ENCODE peak calls at places on chromosomes 5 and 9, in four cellular contexts. M is psoas muscle, U is GM23338, H is GM20000. J is an unnamed sample.

GRCh38 chr9:18865542-18865941 is 167.5 kb downstream of the SAXO1 start:
- DNase-seq in M (no peak), U (no peak), H (no peak), J (no peak)

GRCh38 chr5:94335936-94336335 is 282.5 kb downstream of the KIAA0825 start:
- DNase-seq in M (no peak), U (no peak), H (no peak), J (no peak)

GRCh38 chr5:149799119-149799623 is 69.1 kb downstream of the PPARGC1B start:
- DNase-seq in M (peak), U (no peak), H (no peak), J (no peak)

GRCh38 chr9:19748278-19749126 is 40.3 kb downstream of the SLC24A2 start:
- DNase-seq in M (no peak), U (no peak), H (no peak), J (no peak)

GRCh38 chr9:32884482-32884881 is 101.1 kb downstream of the TMEM215 start:
- DNase-seq in M (no peak), U (no peak), H (no peak), J (no peak)

GRCh38 chr9:24602687-24603352 is 57.1 kb upstream of the IZUMO3 start:
- DNase-seq in M (no peak), U (no peak), H (no peak), J (no peak)

GRCh38 chr5:66959668-66960067 is 236.9 kb downstream of the CD180 start:
- DNase-seq in M (no peak), U (no peak), H (no peak), J (no peak)

GRCh38 chr9:126756876-126757415 is 47.9 kb upstream of the ZBTB43 start:
- DNase-seq in M (no peak), U (no peak), H (no peak), J (no peak)

GRCh38 chr5:124634228-124634819 is 112.1 kb downstream of the ZNF608 start:
- DNase-seq in M (no peak), U (no peak), H (no peak), J (no peak)

GRCh38 chr9:70406446-70406862 is 8.0 kb downstream of the KLF9 start:
- DNase-seq in M (no peak), U (peak), H (peak), J (peak)

GRCh38 chr5:131423056-131423455 is 159.2 kb downstream of the CDC42SE2 start:
- DNase-seq in M (no peak), U (peak), H (no peak), J (no peak)

GRCh38 chr9:127525426-127526188 is 74.3 kb downstream of the LRSAM1 start:
- DNase-seq in M (no peak), U (peak), H (no peak), J (no peak)

GRCh38 chr5:124583469-124584350 is 162.7 kb downstream of the ZNF608 start:
- DNase-seq in M (no peak), U (no peak), H (peak), J (peak)

GRCh38 chr9:121675969-121676822 is 24.8 kb downstream of the DAB2IP start:
- DNase-seq in M (peak), U (no peak), H (no peak), J (no peak)

GRCh38 chr5:129547137-129547536 is 87.0 kb downstream of the ADAMTS19 start:
- DNase-seq in M (no peak), U (no peak), H (no peak), J (no peak)

DNA sequence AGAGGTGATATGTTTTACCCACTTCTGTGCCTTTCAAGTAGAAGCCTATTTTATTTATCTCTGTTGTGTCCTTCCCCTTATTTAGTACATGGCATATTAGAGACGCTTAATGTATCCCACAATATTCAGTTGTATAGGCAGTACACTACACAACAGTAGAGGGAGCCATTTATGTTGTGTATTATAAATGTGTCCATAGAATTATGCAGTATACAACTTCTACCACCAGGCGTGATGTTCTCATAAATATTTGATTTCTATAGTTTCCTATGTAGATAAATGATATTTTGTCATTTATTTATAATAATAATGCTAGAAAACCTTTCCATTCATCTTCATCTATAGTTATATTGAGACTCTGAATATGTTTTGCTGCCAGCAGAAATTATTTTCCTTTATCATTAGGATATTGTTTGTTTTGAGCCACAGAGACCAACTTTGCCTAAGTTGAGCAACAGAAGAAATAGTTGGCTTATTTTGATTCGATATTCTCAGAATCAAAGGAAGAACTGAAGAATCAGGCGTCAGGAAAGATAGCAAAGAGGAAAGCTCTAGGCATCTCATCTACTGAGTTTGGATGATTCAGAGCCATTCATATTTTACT is 81.7 kb downstream of the ADAMTS19 start:
- DNase-seq in M (no peak), U (peak), H (no peak), J (no peak)
- TF ChIP-seq CTCF in M (no peak), U (no peak), H (no peak), J (no peak)

GRCh38 chr9:124840300-124840833 is 12.9 kb upstream of the WDR38 start:
- DNase-seq in M (peak), U (peak), H (no peak), J (no peak)
- TF ChIP-seq CTCF in M (peak), U (peak), H (no peak), J (no peak)

GRCh38 chr5:164597293-164597900 is 1092.0 kb downstream of the MAT2B start:
- DNase-seq in M (no peak), U (peak), H (peak), J (peak)
- TF ChIP-seq CTCF in M (no peak), U (peak), H (peak), J (peak)

GRCh38 chr9:98356326-98356725 is 100.9 kb upstream of the TBC1D2 start:
- DNase-seq in M (no peak), U (no peak), H (no peak), J (no peak)

GRCh38 chr9:98347642-98348041 is 92.2 kb upstream of the TBC1D2 start:
- DNase-seq in M (no peak), U (no peak), H (no peak), J (no peak)

GRCh38 chr9:98356953-98357352 is 101.5 kb upstream of the TBC1D2 start:
- DNase-seq in M (no peak), U (no peak), H (no peak), J (no peak)

DNA sequence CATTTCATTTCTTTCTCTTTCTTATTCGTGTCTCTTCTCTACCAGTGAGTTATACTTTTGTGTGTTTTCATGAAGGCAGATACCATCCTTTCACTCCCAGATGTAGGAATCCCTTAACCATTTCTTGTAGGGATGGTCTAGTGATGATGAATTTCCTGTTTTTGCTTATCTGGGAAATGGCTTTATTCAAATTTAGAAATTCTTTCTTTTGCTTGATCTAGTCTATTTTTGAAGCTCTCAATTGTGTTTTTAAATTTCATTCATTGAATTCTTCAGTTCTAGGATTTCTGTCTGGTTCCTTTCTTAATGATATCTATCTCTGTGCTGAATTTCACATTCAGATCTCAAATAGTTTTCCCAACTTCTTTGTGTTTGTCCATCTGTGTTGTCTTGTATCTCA is 95.9 kb upstream of the TBC1D2 start:
- DNase-seq in M (no peak), U (no peak), H (no peak), J (no peak)
- TF ChIP-seq CTCF in M (no peak), U (no peak), H (no peak), J (no peak)

GRCh38 chr5:118793652-118794051 is 194.7 kb downstream of the DTWD2 start:
- DNase-seq in M (no peak), U (no peak), H (no peak), J (no peak)

GRCh38 chr5:118793091-118793490 is 195.3 kb downstream of the DTWD2 start:
- DNase-seq in M (no peak), U (no peak), H (no peak), J (no peak)

GRCh38 chr5:118788351-118788750 is 200.0 kb downstream of the DTWD2 start:
- DNase-seq in M (no peak), U (no peak), H (no peak), J (no peak)

GRCh38 chr5:118794281-118794680 is 194.1 kb downstream of the DTWD2 start:
- DNase-seq in M (no peak), U (no peak), H (no peak), J (no peak)

DNA sequence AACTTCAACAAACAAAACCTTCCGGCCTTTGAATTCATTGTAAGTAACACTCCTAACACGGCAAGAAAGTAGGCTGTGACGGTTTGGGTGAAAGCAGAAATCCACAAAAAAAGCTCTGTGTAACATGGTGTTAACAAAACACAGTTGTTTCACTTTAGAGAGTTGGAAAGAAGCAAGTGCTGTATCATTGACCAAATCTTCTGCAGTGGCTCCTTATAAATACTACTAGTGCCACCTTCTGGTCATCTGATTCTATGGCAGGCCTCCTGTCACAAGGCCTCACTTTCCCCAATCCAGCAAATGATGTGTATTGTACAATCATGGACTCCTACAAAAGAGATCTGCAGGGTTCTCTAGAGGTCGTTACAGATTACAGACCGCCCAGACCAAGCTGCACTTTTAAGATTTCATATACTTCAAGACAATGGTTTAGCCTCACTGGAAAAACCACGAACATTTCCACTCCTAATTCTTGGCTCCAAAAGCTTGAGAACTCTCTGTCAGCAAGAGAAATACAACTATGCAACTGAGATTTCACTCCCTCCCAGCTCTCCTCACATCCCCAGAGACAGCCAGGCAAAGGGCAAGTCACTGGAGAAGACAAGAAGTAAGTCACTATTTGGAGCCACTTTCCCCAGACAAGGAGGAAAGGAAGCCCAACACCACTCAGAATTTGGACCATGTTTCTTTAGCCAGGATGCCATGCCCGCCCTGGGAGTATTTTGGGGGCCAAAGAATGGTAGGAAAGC is 196.2 kb downstream of the DTWD2 start:
- DNase-seq in M (no peak), U (peak), H (peak), J (peak)
- TF ChIP-seq CTCF in M (peak), U (peak), H (peak), J (peak)